ENCODE peak calls at places on chromosome 13, in four cellular contexts. E is aorta, F is left ventricle myocardium inferior, M is BJ. I is an unnamed sample.

GRCh38 chr13:98252931-98253470 is 75.9 kb upstream of the RNF113B start:
- DNase-seq in F (no peak), M (peak), E (no peak), I (no peak)

GRCh38 chr13:32903720-32904119 is 112.5 kb upstream of the KL start:
- DNase-seq in F (no peak), M (no peak), E (no peak), I (no peak)

GRCh38 chr13:43191561-43191960 is 168.2 kb downstream of the DNAJC15 start:
- DNase-seq in E (no peak), M (no peak), F (no peak), I (no peak)

GRCh38 chr13:20460744-20461143 is 64.9 kb downstream of the CRYL1 start:
- DNase-seq in E (no peak), M (no peak), F (no peak), I (no peak)

GRCh38 chr13:38590796-38591507 is 95.9 kb upstream of the FREM2 start:
- DNase-seq in F (no peak), E (no peak), M (no peak), I (no peak)

GRCh38 chr13:109719962-109720646 is 66.3 kb downstream of the IRS2 start:
- DNase-seq in E (no peak), M (no peak), F (no peak), I (no peak)

GRCh38 chr13:111281751-111282311 is 38.6 kb upstream of the TEX29 start:
- DNase-seq in M (peak), E (no peak), F (no peak), I (no peak)

GRCh38 chr13:37645181-37645580 is 46.6 kb upstream of the POSTN start:
- DNase-seq in M (no peak), F (no peak), E (no peak), I (no peak)

GRCh38 chr13:32503727-32504126 is 34.9 kb downstream of the N4BP2L2 start:
- DNase-seq in M (no peak), F (no peak), E (no peak), I (no peak)

GRCh38 chr13:33123066-33123940 is 107.1 kb downstream of the KL start:
- DNase-seq in E (no peak), M (peak), F (peak), I (no peak)

GRCh38 chr13:74114202-74114601 is 20.0 kb downstream of the KLF12 start:
- DNase-seq in M (no peak), E (no peak), F (no peak), I (no peak)

GRCh38 chr13:73741111-73741510 is 393.1 kb downstream of the KLF12 start:
- DNase-seq in F (no peak), M (no peak), E (no peak), I (no peak)

GRCh38 chr13:113605461-113605860 is 20.9 kb downstream of the TFDP1 start:
- DNase-seq in E (no peak), M (no peak), F (no peak), I (no peak)

GRCh38 chr13:36006347-36006746 is 124.8 kb downstream of the DCLK1 start:
- DNase-seq in M (no peak), E (no peak), F (no peak), I (no peak)

GRCh38 chr13:95573226-95573625 is 20.7 kb downstream of the CLDN10 start:
- DNase-seq in M (no peak), E (no peak), F (no peak), I (no peak)

GRCh38 chr13:114264886-114265611 is 16.4 kb upstream of the UPF3A start:
- DNase-seq in E (no peak), M (no peak), F (no peak), I (no peak)

GRCh38 chr13:40074338-40074737 is 418.9 kb downstream of the COG6 start:
- DNase-seq in F (no peak), E (no peak), M (no peak), I (no peak)

GRCh38 chr13:44719857-44720671 is 143.9 kb upstream of the TSC22D1 start:
- DNase-seq in E (no peak), M (peak), F (no peak), I (no peak)

GRCh38 chr13:29545988-29546387 is 49.5 kb downstream of the SLC7A1 start:
- DNase-seq in E (no peak), M (no peak), F (no peak), I (no peak)

GRCh38 chr13:106515635-106516254 is 19.7 kb downstream of the EFNB2 start:
- DNase-seq in M (no peak), E (no peak), F (no peak), I (no peak)

GRCh38 chr13:39684531-39685137 is 29.2 kb downstream of the COG6 start:
- DNase-seq in E (no peak), M (peak), F (no peak), I (no peak)

GRCh38 chr13:67408823-67409222 is 178.7 kb upstream of the PCDH9 start:
- DNase-seq in M (no peak), E (no peak), F (no peak), I (no peak)

GRCh38 chr13:96994030-96994848 is at the start of gene OXGR1:
- DNase-seq in F (no peak), E (peak), M (no peak), I (no peak)

GRCh38 chr13:93225610-93226009 is 997 bp upstream of the GPC6 start:
- DNase-seq in F (no peak), E (no peak), M (no peak), I (no peak)
- H3K4me3 ChIP-seq in F (no peak), E (no peak), M (no peak), I (no peak)

GRCh38 chr13:99302637-99303505 is 4.3 kb downstream of the GPR183 start:
- DNase-seq in E (no peak), F (no peak), M (no peak), I (no peak)

GRCh38 chr13:99303863-99304521 is 3.2 kb downstream of the GPR183 start:
- DNase-seq in E (no peak), M (no peak), F (no peak), I (no peak)

GRCh38 chr13:99299545-99300341 is 7.5 kb downstream of the GPR183 start:
- DNase-seq in E (no peak), F (no peak), M (no peak), I (no peak)

GRCh38 chr13:99301913-99302636 is 5.1 kb downstream of the GPR183 start:
- DNase-seq in M (no peak), F (no peak), E (no peak), I (no peak)

DNA sequence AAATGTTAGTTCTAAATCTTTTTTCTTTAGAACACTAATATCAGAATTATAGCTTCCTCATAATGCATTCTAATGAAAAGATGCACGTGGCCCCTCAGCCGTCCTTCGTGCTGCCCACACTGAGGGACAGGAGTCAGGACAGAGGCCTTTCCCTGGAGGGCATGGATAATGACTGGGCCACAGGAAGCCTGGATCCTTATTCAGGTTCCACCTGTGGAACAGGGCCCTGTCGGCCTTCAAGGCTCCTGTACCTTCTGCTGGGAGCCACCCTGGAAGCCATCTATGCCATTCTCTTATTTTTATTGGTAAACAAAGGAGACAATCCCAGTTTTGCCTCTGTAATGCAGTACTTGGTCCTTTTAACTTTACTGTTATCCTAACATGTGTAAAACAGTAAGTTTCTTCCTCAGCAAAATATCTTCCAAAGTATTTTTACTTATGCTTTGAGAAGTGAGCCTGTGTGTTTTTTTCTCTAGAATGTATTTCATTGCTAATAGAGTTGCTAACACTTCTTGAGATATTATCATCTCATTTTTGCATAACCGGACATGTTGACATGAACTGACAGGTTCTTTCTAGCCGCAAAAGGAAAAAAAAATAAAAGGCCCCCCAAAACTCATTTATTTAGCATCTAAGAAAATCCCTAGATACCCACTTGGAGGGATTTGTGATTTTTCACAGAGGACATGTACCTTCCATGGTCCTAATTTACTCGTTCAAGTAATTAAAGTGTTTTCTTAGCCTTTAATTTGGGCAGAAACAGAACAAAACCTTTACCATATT is 6.0 kb downstream of the GPR183 start:
- DNase-seq in E (no peak), M (no peak), F (no peak), I (no peak)
- H3K4me3 ChIP-seq in E (no peak), M (no peak), F (no peak), I (no peak)

GRCh38 chr13:27536361-27537101 is 83.8 kb downstream of the LNX2 start:
- DNase-seq in M (no peak), F (no peak), E (no peak), I (no peak)

GRCh38 chr13:27535546-27535945 is 84.8 kb downstream of the LNX2 start:
- DNase-seq in F (no peak), M (no peak), E (no peak), I (no peak)

GRCh38 chr13:27534976-27535370 is 84.6 kb upstream of the MTIF3 start:
- DNase-seq in M (no peak), F (no peak), E (no peak), I (no peak)

GRCh38 chr13:27534108-27534975 is 84.0 kb upstream of the MTIF3 start:
- DNase-seq in E (no peak), M (no peak), F (no peak), I (no peak)

DNA sequence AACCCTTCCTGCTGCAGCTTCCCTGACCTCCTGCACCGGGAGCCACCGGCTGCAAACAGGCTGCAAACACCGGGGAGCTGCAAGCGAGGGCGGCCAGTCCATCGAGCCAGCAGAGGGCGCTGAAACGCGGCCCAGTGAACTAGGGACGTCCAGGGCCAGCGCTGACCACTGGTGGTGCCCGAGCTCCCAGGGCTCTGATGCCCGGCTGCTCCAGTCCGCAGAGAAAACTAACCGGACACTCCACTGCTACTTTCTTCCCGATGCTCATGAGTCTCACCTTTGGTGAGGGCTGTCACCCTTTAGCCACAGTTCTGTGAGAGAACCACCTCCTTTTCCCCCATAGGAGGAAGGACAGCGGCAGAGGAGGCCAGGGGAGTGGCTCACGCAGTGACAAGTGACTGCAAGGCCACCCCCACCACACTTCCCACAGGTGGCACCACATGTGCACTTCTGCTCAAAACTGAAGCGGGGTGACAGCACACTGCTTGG is 82.8 kb upstream of the MTIF3 start:
- DNase-seq in F (peak), E (peak), M (no peak), I (peak)
- H3K4me3 ChIP-seq in F (peak), E (no peak), M (no peak), I (peak)

GRCh38 chr13:61414136-61414535 is 1.5 kb downstream of the PCDH20 start:
- DNase-seq in E (no peak), F (no peak), M (no peak), I (no peak)

GRCh38 chr13:61410669-61411297 is 4.9 kb downstream of the PCDH20 start:
- DNase-seq in F (no peak), M (no peak), E (no peak), I (no peak)

GRCh38 chr13:61413572-61413971 is 2.1 kb downstream of the PCDH20 start:
- DNase-seq in M (no peak), E (no peak), F (no peak), I (peak)

GRCh38 chr13:61406275-61406674 is 9.4 kb downstream of the PCDH20 start:
- DNase-seq in M (no peak), E (no peak), F (no peak), I (no peak)

DNA sequence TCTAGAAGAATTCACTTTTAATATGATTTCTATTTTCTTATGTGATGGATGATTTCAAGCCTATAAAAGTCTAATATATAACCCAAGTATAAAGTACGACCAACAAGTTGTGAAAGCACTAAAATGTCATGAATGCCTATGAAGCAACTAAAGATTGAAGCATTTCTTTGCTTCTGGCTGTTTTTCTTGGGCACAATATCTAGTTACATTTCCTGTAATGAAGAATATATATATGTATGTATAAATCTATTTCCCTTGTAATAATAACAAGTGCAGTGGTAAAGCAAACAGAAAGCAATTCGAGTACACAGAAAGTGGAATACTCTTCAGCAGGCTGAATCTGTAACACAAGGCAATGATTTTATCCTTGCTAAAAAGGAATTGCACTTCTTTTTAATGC is 5.4 kb downstream of the PCDH20 start:
- DNase-seq in M (no peak), F (no peak), E (no peak), I (no peak)
- H3K4me3 ChIP-seq in M (no peak), F (no peak), E (no peak), I (peak)

GRCh38 chr13:77728265-77728966 is 30.9 kb downstream of the SLAIN1 start:
- DNase-seq in F (no peak), E (no peak), M (no peak), I (no peak)
- H3K4me3 ChIP-seq in F (no peak), E (no peak), M (no peak), I (no peak)

GRCh38 chr13:23637813-23638212 is 67.6 kb downstream of the TNFRSF19 start:
- DNase-seq in F (peak), M (no peak), E (no peak), I (no peak)
- H3K4me3 ChIP-seq in F (no peak), M (no peak), E (no peak), I (no peak)

DNA sequence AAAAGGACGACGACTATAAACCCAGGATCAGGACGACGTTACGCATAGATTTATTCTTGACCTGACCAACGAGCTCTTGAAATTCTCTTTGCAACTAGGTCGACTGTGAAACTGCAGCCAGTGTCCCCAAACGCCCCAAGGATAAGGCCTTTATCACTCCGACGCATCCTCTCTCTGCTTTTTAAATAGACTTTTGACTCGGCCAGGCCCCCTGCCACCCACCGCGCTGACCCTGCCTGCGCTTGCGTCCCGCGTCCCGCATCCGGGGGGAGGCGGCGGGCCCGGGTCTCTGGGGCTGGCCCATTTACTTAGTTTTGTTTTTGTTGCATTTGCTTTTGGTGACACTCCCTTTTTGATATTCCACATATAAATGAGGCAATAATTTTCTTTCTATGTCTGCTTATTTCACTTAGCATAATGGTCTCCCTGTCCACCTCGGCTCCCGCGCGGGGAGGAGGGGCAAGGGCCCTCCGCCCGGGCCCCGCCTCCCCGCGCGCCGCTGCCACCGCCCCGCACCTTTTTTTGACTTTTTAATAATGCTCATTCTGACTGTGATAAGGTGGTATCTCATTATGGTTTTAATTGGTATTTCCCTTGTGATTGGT is 17.5 kb downstream of the RB1 start:
- DNase-seq in F (no peak), M (no peak), E (no peak), I (no peak)
- H3K4me3 ChIP-seq in F (peak), M (no peak), E (no peak), I (peak)

GRCh38 chr13:100876044-100876403 is 201.4 kb upstream of the TMTC4 start:
- DNase-seq in F (no peak), M (no peak), E (no peak), I (no peak)
- H3K4me3 ChIP-seq in F (no peak), M (no peak), E (no peak), I (no peak)

GRCh38 chr13:79187917-79188699 is 217.9 kb downstream of the RBM26 start:
- DNase-seq in F (no peak), E (no peak), M (no peak), I (no peak)
- H3K4me3 ChIP-seq in F (no peak), E (no peak), M (no peak), I (no peak)

DNA sequence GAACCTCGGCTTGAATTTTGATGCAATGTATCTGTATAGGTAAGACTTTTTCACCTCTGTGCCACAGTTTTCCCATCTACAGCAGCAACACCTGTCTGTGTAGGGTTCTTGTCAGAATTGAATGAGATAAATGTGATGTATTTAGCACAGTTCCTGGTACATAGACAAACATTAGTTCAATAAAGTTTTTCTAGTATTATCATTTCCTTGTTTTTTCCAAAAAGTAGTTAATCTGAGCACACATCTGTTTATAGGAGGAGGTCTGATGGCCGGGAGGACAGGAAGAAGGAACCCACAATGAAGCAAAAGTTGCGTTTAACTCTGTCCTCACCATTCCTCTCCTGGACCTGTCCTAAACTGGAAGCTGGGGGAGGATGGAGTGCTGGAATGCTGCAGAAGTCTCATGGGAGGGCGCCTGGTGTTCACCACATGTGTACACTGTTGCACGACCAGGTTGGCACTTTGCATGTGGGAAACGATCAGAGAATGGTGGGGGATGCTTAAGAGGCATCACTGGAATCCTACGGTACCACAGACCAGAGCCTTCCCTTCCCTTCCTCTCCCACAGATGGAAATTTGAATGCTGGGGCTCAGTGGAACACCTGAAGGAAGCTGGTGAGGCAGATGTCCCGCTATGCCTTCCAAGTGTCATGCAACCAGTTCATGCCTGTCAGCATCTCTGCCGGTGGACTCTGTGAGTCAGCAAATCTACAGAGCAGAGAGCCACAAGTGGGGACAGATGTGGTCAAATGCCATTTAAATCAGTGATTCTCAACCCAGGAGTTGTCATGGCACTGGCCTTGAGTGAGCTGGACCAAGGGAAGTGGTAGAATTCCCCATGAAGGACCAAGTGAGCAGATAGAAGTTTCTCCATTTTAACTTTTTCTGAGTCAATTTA is 315.6 kb downstream of the DLEU7 start:
- DNase-seq in E (no peak), F (no peak), M (no peak), I (no peak)
- H3K4me3 ChIP-seq in E (no peak), F (no peak), M (no peak), I (no peak)

I was measured in dorsolateral prefrontal cortex.